ENCODE peak calls at places on chromosomes 4 and X, in five cellular contexts. W is WERI-Rb-1, X is Peyer's patch, U is cardiac fibroblast, H is BE2C. B is an unnamed sample.
A peak's percentile ranks its signal among the peaks of the same experiment; 100 is the strongest.

GRCh38 chr4:8820178-8821102 is 51.2 kb downstream of the HMX1 start:
- DNase-seq in W (no peak), X (no peak), U (no peak), H (no peak), B (no peak)

GRCh38 chr4:7460591-7460990 is 25.9 kb upstream of the PSAPL1 start:
- DNase-seq in W (peak; percentile 68), X (no peak), U (peak; percentile 19), H (peak; percentile 52), B (no peak)

GRCh38 chrX:39813631-39814246 is 284.0 kb downstream of the BCOR start:
- DNase-seq in W (peak; percentile 96), X (peak; percentile 51), U (peak; percentile 89), H (peak; percentile 82), B (no peak)

GRCh38 chr4:173025131-173025530 is 143.5 kb upstream of the GALNT7 start:
- DNase-seq in W (peak; percentile 72), X (no peak), U (peak; percentile 83), H (peak; percentile 60), B (peak; percentile 30)

GRCh38 chrX:140817943-140818342 is 108.4 kb downstream of the LINC00632 start:
- DNase-seq in W (no peak), X (no peak), U (peak; percentile 39), H (peak; percentile 5), B (no peak)

GRCh38 chrX:40543661-40544328 is 37.0 kb upstream of the ATP6AP2 start:
- DNase-seq in W (peak; percentile 25), X (no peak), U (peak; percentile 65), H (peak; percentile 38), B (peak; percentile 10)

GRCh38 chr4:166662266-166662843 is 571.9 kb downstream of the SPOCK3 start:
- DNase-seq in W (no peak), X (no peak), U (no peak), H (no peak), B (peak; percentile 67)

GRCh38 chr4:76590847-76591281 is 155.8 kb downstream of the SHROOM3 start:
- DNase-seq in W (no peak), X (no peak), U (peak; percentile 29), H (no peak), B (no peak)

GRCh38 chr4:48367016-48367415 is 25.7 kb downstream of the SLAIN2 start:
- DNase-seq in W (no peak), X (no peak), U (no peak), H (no peak), B (no peak)

GRCh38 chrX:69027181-69028005 is 137.9 kb downstream of the PJA1 start:
- DNase-seq in W (no peak), X (no peak), U (peak; percentile 80), H (no peak), B (no peak)

GRCh38 chrX:149456476-149457245 is 48.4 kb downstream of the IDS start:
- DNase-seq in W (no peak), X (no peak), U (peak; percentile 6), H (no peak), B (no peak)

GRCh38 chr4:85151786-85152185 is 185.3 kb upstream of the WDFY3 start:
- DNase-seq in W (no peak), X (no peak), U (no peak), H (no peak), B (no peak)

GRCh38 chrX:19174401-19175025 is 52.2 kb upstream of the ADGRG2 start:
- DNase-seq in W (no peak), X (no peak), U (peak; percentile 55), H (no peak), B (no peak)

GRCh38 chr4:71231073-71231752 is 107.6 kb upstream of the SLC4A4 start:
- DNase-seq in W (no peak), X (peak; percentile 88), U (peak; percentile 72), H (peak; percentile 28), B (no peak)

GRCh38 chr4:102388636-102389035 is 43.4 kb upstream of the SLC39A8 start:
- DNase-seq in W (no peak), X (no peak), U (no peak), H (no peak), B (no peak)

GRCh38 chrX:115367956-115368355 is 78.4 kb downstream of the LUZP4 start:
- DNase-seq in W (no peak), X (no peak), U (no peak), H (no peak), B (no peak)

GRCh38 chrX:43870011-43870410 is 12.2 kb downstream of the MAOB start:
- DNase-seq in W (no peak), X (no peak), U (peak; percentile 75), H (no peak), B (no peak)

GRCh38 chr4:174690665-174691064 is 138.4 kb downstream of the GLRA3 start:
- DNase-seq in W (no peak), X (no peak), U (no peak), H (no peak), B (no peak)

GRCh38 chr4:149465941-149466340 is 349.7 kb downstream of the IQCM start:
- DNase-seq in W (no peak), X (no peak), U (peak; percentile 72), H (no peak), B (no peak)

GRCh38 chrX:41858161-41858775 is 65.1 kb downstream of the CASK start:
- DNase-seq in W (no peak), X (no peak), U (no peak), H (no peak), B (no peak)

GRCh38 chr4:8607603-8608481 is 15.3 kb downstream of the CPZ start:
- DNase-seq in W (peak; percentile 73), X (peak; percentile 60), U (peak; percentile 7), H (peak; percentile 81), B (no peak)

GRCh38 chr4:100742045-100742444 is 224.2 kb upstream of the EMCN start:
- DNase-seq in W (no peak), X (no peak), U (peak; percentile 77), H (no peak), B (no peak)

GRCh38 chrX:81201692-81202412 is at the start of the genes HMGN5 and SH3BGRL:
- DNase-seq in W (peak; percentile 31), X (peak; percentile 75), U (peak; percentile 93), H (peak; percentile 75), B (peak; percentile 58)

GRCh38 chr4:110970642-110971041 is 347.8 kb upstream of the PITX2 start:
- DNase-seq in W (peak; percentile 76), X (peak; percentile 51), U (peak; percentile 48), H (peak; percentile 69), B (peak; percentile 5)

GRCh38 chr4:76892601-76893000 is 5.3 kb downstream of the SOWAHB start:
- DNase-seq in W (no peak), X (no peak), U (no peak), H (no peak), B (no peak)

GRCh38 chrX:147226801-147227200 is 412.3 kb upstream of the CXorf51A start:
- DNase-seq in W (no peak), X (no peak), U (no peak), H (no peak), B (no peak)

GRCh38 chrX:53714580-53715335 is 28.2 kb upstream of the HUWE1 start:
- DNase-seq in W (no peak), X (no peak), U (peak; percentile 20), H (no peak), B (peak; percentile 80)

GRCh38 chr4:7335363-7336066 is 99.2 kb downstream of the PSAPL1 start:
- DNase-seq in W (peak; percentile 91), X (peak; percentile 71), U (peak; percentile 41), H (peak; percentile 81), B (no peak)

GRCh38 chr4:84846985-84847384 is 119.5 kb downstream of the WDFY3 start:
- DNase-seq in W (no peak), X (no peak), U (no peak), H (no peak), B (no peak)

GRCh38 chrX:153875391-153876111 is 10.4 kb downstream of the L1CAM start:
- DNase-seq in W (peak; percentile 78), X (peak; percentile 66), U (peak; percentile 44), H (peak; percentile 84), B (no peak)

GRCh38 chr4:82705881-82706280 is 92.7 kb downstream of the SCD5 start:
- DNase-seq in W (no peak), X (no peak), U (no peak), H (no peak), B (no peak)

DNA sequence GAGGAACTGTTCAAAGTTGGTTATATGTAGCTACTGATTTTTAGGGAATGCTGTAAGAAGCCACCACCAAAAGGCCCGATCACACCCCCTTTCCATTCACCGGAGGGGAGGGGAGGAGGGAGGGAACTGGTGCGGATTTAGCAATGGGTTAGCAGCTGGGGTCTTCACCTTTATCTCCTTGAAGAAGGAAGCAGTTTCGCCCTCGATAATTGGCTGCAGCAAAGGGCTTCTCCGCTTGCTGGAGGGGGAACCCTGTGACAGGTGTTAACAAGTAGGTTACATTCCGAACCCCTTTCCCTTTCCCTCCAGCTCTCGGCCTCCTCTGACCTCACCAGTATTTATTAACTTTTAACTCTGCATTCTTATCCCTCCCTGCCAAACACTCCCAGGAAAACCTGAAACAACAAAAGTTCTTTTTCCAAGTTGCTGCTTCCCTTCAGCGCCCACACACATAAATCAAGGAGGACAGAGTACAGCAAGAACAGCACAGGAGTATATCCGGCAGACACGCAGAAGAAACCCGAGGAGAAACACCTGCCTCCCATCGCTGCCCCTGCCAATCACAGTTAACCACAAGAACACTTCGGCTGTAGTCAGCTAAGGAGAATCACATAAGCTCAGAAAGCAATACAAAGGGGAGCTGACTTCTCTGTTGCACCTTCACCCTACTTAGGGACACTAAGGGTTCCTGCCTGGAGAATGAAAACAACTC is 39.8 kb upstream of the NAP1L5 start:
- DNase-seq in W (peak; percentile 34), X (no peak), U (no peak), H (no peak), B (no peak)
- H3K4me3 ChIP-seq in W (peak overlapping the region; percentile 8), X (no peak overlapping the region), U (no peak overlapping the region), H (no peak overlapping the region), B (no peak overlapping the region)

GRCh38 chr4:98467627-98468072 is 190.8 kb downstream of the TSPAN5 start:
- DNase-seq in W (peak; percentile 87), X (no peak), U (peak; percentile 96), H (peak; percentile 78), B (peak; percentile 61)
- H3K4me3 ChIP-seq in W (peak overlapping the region; percentile 46), X (peak overlapping the region; percentile 45), U (peak overlapping the region; percentile 42), H (peak overlapping the region; percentile 49), B (peak overlapping the region; percentile 29)

GRCh38 chrX:106959897-106960296 is 39.7 kb downstream of the CLDN2 start:
- DNase-seq in W (no peak), X (no peak), U (peak; percentile 54), H (no peak), B (no peak)
- H3K4me3 ChIP-seq in W (no peak overlapping the region), X (no peak overlapping the region), U (no peak overlapping the region), H (no peak overlapping the region), B (no peak overlapping the region)

GRCh38 chrX:24920769-24921168 is 95.0 kb downstream of the ARX start:
- DNase-seq in W (no peak), X (no peak), U (no peak), H (no peak), B (no peak)

DNA sequence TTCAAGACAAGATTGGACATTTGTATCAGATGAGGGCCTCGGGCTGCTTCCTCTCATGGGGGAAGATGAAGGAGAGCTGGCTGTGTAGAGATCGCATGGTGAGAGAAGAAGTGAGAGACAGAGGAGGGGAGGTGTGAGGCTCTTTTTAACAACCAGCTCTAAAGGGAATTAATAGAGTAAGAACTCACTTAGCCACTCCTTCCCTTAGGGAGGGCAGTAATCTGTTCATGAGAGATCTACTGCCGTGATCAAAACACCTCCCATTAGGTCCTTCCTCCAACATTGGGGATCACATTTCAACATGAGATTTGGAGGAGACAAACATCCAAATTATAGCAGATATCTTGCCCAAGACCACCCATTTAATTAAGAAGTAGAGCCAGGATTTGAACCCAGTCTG is 97.0 kb downstream of the ARX start:
- DNase-seq in W (no peak), X (no peak), U (no peak), H (no peak), B (no peak)
- H3K4me3 ChIP-seq in W (no peak overlapping the region), X (no peak overlapping the region), U (no peak overlapping the region), H (no peak overlapping the region), B (no peak overlapping the region)

GRCh38 chr4:15375707-15376106 is 52.1 kb upstream of the C1QTNF7 start:
- DNase-seq in W (no peak), X (no peak), U (no peak), H (no peak), B (no peak)
- H3K4me3 ChIP-seq in W (no peak overlapping the region), X (no peak overlapping the region), U (no peak overlapping the region), H (no peak overlapping the region), B (no peak overlapping the region)

GRCh38 chr4:88230399-88230798 is 54.0 kb downstream of the PPM1K start:
- DNase-seq in W (no peak), X (no peak), U (no peak), H (no peak), B (no peak)
- H3K4me3 ChIP-seq in W (no peak overlapping the region), X (no peak overlapping the region), U (no peak overlapping the region), H (no peak overlapping the region), B (no peak overlapping the region)

B was measured in GM12864.